ENCODE peak calls at places on chromosomes 13 and 19, in nine cellular contexts. H, N, P, A, L, V, D, E and F are unnamed samples.
A peak's percentile ranks its signal among the peaks of the same experiment; 100 is the strongest.

GRCh38 chr19:31539386-31539785 is 190.2 kb upstream of the TSHZ3 start:
- DNase-seq in H (no peak), N (no peak), P (no peak), A (no peak), L (no peak), V (no peak), D (no peak), E (no peak), F (peak; percentile 9)

GRCh38 chr19:37333457-37333856 is 37.4 kb upstream of the ZNF527 start:
- DNase-seq in H (peak; percentile 41), N (no peak), P (no peak), A (no peak), L (no peak), V (no peak), D (no peak), E (no peak), F (no peak)

GRCh38 chr19:919157-920050 is 2.3 kb downstream of the KISS1R start:
- DNase-seq in H (no peak), N (no peak), P (no peak), A (no peak), L (no peak), V (no peak), D (no peak), E (peak; percentile 61), F (no peak)

GRCh38 chr13:35144496-35144895 is 202.4 kb downstream of the NBEA start:
- DNase-seq in H (peak; percentile 52), N (no peak), P (no peak), A (no peak), L (no peak), V (no peak), D (no peak), E (no peak), F (no peak)

GRCh38 chr13:110265341-110265681 is 41.6 kb downstream of the COL4A1 start:
- DNase-seq in H (no peak), N (no peak), P (no peak), A (no peak), L (no peak), V (no peak), D (no peak), E (no peak), F (no peak)

GRCh38 chr13:23921451-23921888 is 24.2 kb upstream of the C1QTNF9B start:
- DNase-seq in H (peak; percentile 75), N (no peak), P (no peak), A (no peak), L (peak; percentile 26), V (no peak), D (no peak), E (no peak), F (no peak)

GRCh38 chr19:13974073-13974472 is 21.8 kb downstream of the DCAF15 start:
- DNase-seq in H (peak; percentile 23), N (no peak), P (no peak), A (no peak), L (peak; percentile 96), V (no peak), D (no peak), E (peak; percentile 47), F (no peak)

GRCh38 chr13:26760835-26761582 is 423 bp upstream of the GPR12 start:
- DNase-seq in H (no peak), N (no peak), P (no peak), A (no peak), L (no peak), V (no peak), D (no peak), E (no peak), F (no peak)

GRCh38 chr19:48619692-48620565 is 623 bp downstream of the SPHK2 start:
- DNase-seq in H (no peak), N (peak; percentile 42), P (no peak), A (no peak), L (no peak), V (no peak), D (no peak), E (no peak), F (no peak)

GRCh38 chr19:7618366-7618765 is 11.0 kb downstream of the XAB2 start:
- DNase-seq in H (no peak), N (no peak), P (no peak), A (no peak), L (no peak), V (no peak), D (no peak), E (no peak), F (no peak)

GRCh38 chr13:42807866-42808265 is 26.5 kb downstream of the FAM216B start:
- DNase-seq in H (peak; percentile 59), N (no peak), P (no peak), A (no peak), L (peak; percentile 61), V (no peak), D (no peak), E (no peak), F (no peak)

GRCh38 chr13:113058129-113058987 is 47.2 kb upstream of the F7 start:
- DNase-seq in H (no peak), N (no peak), P (no peak), A (no peak), L (no peak), V (no peak), D (peak; percentile 27), E (no peak), F (no peak)

GRCh38 chr13:43273362-43273761 is 250.0 kb downstream of the DNAJC15 start:
- DNase-seq in H (no peak), N (no peak), P (no peak), A (no peak), L (no peak), V (no peak), D (no peak), E (no peak), F (no peak)

DNA sequence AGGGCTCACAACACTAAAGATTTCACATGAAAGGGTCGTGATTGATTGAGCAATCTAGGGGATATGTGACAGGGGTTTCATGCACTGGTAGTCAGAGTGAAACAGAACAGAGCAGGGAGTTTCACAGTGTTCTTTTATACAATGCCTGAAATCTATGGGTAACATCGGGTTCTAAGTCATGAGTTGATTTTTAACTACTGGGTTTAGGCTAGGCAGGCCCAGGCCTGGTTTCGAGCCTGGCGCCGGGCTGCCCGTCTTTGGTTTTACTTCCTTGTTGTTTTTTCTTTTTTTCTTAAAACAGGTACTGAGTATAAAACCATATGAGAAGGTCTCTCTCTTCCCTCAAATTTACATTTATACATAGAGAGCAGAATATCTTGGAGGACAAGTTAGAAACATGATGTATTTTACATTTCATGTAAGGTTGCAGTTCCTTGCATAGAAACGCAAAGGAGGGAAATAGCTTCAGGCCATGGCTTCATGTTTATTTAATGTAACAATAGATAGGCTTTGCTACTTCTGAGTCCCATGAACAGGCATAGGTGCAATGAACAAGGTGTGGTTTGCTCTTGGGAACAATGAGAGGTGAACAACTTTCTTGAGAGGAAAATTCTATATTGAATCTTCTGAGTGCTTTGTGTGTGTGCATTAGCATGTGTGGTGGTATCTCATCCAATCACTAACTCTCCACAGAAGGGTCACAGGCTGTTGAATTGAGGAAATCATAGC is 128.9 kb upstream of the RXFP2 start:
- DNase-seq in H (no peak), N (no peak), P (no peak), A (no peak), L (no peak), V (no peak), D (no peak), E (no peak), F (no peak)
- TF ChIP-seq CTCF in H (no peak), N (no peak), P (no peak), A (no peak), L (no peak), V (no peak), D (no peak), E (no peak), F (no peak)

DNA sequence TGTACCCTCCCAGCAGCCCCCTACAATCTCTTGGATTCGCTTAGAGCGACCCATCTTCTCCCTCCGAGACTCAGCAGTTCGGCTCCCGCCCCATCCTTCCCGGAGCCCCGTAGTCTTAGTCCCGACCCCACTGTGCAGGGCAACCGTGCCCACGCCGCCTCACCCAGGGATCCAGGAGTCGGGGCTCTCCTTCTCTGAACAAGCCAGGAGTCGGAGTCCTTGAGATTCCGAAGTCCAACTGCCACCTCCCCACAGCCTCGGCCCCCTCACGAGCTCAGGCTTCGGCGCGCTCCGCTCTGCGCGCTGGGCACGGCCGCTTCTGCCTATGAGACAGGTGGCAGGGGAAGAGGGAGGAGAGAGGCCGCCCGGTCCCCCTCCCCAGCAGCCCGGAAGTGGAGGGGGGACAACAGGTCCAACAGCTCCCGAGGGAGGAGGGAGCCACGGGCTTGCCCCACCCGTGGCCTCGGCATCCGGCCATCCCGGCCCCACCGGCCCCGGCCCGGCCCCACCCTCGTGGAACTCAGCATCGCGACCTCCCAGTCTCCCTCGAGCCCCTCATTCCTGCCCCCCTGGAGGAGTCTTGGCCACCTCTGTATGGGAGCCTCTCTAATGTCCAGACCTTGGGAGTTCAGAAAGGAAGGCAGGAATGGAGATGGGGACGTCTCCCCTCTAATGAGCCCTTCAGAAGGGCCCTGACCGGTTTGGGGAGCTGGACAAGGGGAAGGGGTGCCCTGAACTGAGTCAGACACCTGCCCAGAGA is at the start of gene PHLDB3:
- DNase-seq in H (no peak), N (peak; percentile 66), P (peak; percentile 27), A (no peak), L (no peak), V (no peak), D (no peak), E (peak; percentile 52), F (peak; percentile 80)
- TF ChIP-seq CTCF in H (no peak), N (no peak), P (no peak), A (no peak), L (no peak), V (no peak), D (no peak), E (no peak), F (no peak)

GRCh38 chr13:38993381-38993780 is 2.8 kb upstream of the STOML3 start:
- DNase-seq in H (no peak), N (no peak), P (no peak), A (no peak), L (no peak), V (no peak), D (no peak), E (no peak), F (no peak)

DNA sequence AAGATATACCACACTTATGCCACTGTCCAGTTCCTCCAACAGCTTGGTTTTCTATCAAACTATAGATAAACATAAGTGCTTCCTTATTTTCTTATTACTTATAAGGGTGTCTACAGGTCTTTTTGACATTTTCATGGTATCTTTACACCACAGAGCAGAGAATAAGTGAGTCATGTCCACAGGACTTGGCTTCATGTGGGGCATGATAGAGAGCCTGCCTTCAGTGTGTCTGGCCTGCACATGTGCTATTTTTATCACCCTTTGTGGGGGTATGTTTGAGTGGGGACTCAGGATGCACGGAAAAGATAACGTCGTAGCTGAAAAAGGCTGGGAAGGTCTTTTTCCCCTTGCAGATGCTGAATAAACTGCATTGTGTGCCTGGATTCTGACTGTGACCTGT is 8.1 kb upstream of the STOML3 start:
- DNase-seq in H (no peak), N (no peak), P (no peak), A (no peak), L (no peak), V (no peak), D (no peak), E (no peak), F (no peak)
- TF ChIP-seq CTCF in H (no peak), N (no peak), P (no peak), A (no peak), L (no peak), V (no peak), D (no peak), E (no peak), F (no peak)

DNA sequence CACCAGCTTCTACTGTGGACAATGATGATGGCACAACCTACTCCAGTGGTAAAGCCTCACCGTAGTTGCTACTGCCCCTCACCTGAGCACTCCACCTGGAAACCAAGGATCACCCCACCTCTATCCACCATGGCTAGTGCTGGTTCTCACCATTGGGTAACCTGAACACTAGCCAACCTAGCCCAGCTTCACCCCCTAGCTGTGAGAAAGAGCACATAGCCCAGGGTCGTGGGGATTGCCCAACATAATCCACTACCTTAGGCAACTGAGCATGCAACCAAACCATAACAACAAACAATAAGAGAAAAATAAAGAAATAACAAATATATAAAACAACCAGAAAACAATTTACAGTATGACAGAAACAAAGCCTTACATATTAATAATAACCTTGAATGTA is 560.1 kb downstream of the DIAPH3 start:
- DNase-seq in H (no peak), N (no peak), P (no peak), A (no peak), L (no peak), V (no peak), D (no peak), E (no peak), F (no peak)
- TF ChIP-seq CTCF in H (no peak), N (no peak), P (no peak), A (no peak), L (no peak), V (no peak), D (no peak), E (no peak), F (no peak)